ENCODE peak calls at places on chromosome 18, in four cellular contexts. M, S, L and N are unnamed samples.

GRCh38 chr18:77263471-77263774 is 13.8 kb downstream of the GALR1 start:
- DNase-seq in M (no peak), S (no peak), L (no peak), N (no peak)

GRCh38 chr18:11496561-11497172 is 112.7 kb upstream of the SLC35G4 start:
- DNase-seq in M (no peak), S (no peak), L (no peak), N (no peak)

GRCh38 chr18:49911414-49911813 is 98.1 kb upstream of the ACAA2 start:
- DNase-seq in M (no peak), S (no peak), L (no peak), N (no peak)

GRCh38 chr18:1659190-1659589 is 754.5 kb downstream of the ADCYAP1 start:
- DNase-seq in M (no peak), S (no peak), L (no peak), N (no peak)

GRCh38 chr18:10270160-10270571 is 184.3 kb upstream of the APCDD1 start:
- DNase-seq in M (peak; percentile 40), S (no peak), L (no peak), N (peak; percentile 46)

GRCh38 chr18:39776766-39777165 is 2178.3 kb upstream of the PIK3C3 start:
- DNase-seq in M (no peak), S (no peak), L (no peak), N (no peak)

GRCh38 chr18:69240275-69240674 is 160.4 kb upstream of the DOK6 start:
- DNase-seq in M (no peak), S (no peak), L (no peak), N (no peak)

GRCh38 chr18:79422022-79422782 is 26.5 kb downstream of the NFATC1 start:
- DNase-seq in M (peak; percentile 80), S (no peak), L (no peak), N (no peak)

GRCh38 chr18:21682276-21683051 is 22.1 kb downstream of the ABHD3 start:
- DNase-seq in M (peak; percentile 85), S (peak; percentile 5), L (no peak), N (peak; percentile 51)

GRCh38 chr18:58045265-58046086 is 1.4 kb downstream of the NEDD4L start:
- DNase-seq in M (no peak), S (peak; percentile 18), L (peak; percentile 36), N (peak; percentile 23)

GRCh38 chr18:79942211-79942610 is 9.2 kb downstream of the SLC66A2 start:
- DNase-seq in M (no peak), S (no peak), L (peak; percentile 3), N (peak; percentile 13)

GRCh38 chr18:27942706-27943105 is 234.2 kb downstream of the CDH2 start:
- DNase-seq in M (peak; percentile 8), S (no peak), L (no peak), N (no peak)

DNA sequence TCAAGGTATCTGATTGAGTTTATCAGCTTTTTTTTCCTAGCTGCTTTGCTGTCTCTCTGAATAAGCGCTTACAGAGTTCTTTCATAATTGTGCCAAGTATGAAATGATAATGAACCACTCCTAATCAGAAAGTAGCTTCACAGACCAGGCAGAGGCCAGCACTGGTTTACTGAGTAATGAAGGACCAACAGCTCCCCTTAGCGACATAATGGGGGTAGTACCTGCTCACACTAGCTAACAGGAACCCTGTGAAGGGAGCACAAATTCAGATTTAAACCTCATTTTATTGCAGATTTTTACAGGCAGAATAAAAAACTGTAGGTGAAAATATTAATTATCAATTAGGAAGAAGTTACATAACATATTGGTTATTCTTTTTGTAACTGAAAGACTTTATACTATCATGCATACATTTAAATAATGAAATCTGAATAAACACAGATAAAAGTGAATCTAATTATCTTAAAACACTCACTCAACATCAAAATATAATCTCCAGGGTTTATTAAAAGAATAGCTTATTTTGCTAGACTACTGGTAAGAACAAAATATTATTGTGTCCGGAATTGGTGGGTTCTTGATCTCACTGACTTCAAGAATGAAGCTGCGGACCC is 53.7 kb upstream of the LRRC30 start:
- DNase-seq in M (peak; percentile 84), S (no peak), L (peak; percentile 39), N (peak; percentile 91)
- TF ChIP-seq CTCF in M (peak; percentile 88), S (no peak), L (peak; percentile 50), N (peak; percentile 71)

DNA sequence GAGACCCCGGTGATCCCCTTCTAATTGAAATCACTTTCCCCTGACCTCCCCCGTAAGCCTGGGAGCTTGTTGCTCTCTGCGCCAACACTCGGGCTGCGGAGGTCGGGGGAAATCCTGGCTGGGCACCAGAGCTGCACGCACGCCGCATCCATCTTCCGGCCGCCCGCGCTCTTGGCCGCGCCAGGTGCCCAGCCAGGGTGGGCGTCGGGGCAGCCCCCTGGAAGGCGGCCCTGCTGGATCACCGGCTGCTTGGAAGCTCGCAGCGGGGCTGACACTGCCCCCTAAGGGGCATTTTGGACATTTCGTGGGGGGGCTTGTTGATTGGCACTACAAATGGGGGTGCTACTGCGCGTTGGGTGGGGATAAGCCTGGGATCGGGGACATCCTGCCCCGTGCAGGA is 280.3 kb upstream of the SKOR2 start:
- DNase-seq in M (no peak), S (no peak), L (no peak), N (no peak)
- TF ChIP-seq CTCF in M (no peak), S (no peak), L (no peak), N (no peak)

DNA sequence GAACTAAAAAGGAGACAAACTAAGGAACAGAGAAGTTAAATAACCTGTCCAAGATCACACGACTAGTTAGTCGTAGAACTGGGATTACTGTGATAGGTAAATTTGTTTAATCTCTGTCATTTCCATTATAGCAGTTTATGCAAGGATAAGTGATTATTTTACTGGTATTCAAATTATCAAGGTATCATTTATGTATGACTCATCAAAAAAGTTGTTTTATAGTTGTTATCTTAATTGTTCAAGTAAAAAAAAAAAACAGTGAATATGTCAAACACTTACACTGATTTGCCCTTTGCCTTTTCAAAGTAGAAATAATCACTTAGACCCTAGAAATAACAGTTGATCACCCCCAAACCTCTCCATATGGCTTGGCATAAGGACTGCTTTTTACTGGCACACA is 173.6 kb downstream of the RIT2 start:
- DNase-seq in M (no peak), S (no peak), L (no peak), N (no peak)
- TF ChIP-seq CTCF in M (no peak), S (no peak), L (no peak), N (no peak)

DNA sequence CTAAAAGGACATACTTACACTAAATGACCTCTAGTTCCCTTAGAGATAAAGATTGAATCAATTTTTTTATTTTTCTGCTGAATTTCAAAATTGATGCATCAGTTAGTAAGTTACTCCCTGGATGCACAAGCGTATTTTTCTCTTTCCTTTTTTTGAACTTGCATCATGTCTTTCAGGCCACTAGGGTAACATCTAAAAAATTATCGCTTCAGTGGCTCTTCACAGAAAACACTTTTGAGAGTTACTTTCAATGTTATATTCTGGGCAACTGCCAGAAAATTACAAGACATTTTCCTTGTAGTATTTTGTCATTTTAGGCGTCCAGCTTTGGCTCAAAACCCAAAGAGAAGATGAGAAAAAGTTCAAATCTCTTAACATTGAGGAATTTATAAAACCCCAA is 59.8 kb downstream of the DSEL start:
- DNase-seq in M (peak; percentile 6), S (no peak), L (no peak), N (no peak)
- TF ChIP-seq CTCF in M (peak; percentile 20), S (no peak), L (no peak), N (no peak)

GRCh38 chr18:3238742-3239141 is 8.9 kb upstream of the MYL12A start:
- DNase-seq in M (no peak), S (no peak), L (no peak), N (peak; percentile 43)
- TF ChIP-seq CTCF in M (peak; percentile 26), S (no peak), L (no peak), N (peak; percentile 40)